ENCODE peak calls at places on chromosomes 5 and 9, in five cellular contexts. One of them, this sample, is unnamed.

GRCh38 chr5:146529984-146530383 is 14.0 kb upstream of the GPR151 start:
- DNase-seq in fibroblast of pulmonary artery: no peak
- DNase-seq in OCI-LY7: no peak
- DNase-seq in heart left ventricle: no peak
- DNase-seq in astrocyte of the spinal cord: no peak
- DNase-seq in this sample: no peak

GRCh38 chr5:1462358-1462757 is 17.1 kb upstream of the SLC6A3 start:
- DNase-seq in heart left ventricle: peak; percentile 6
- DNase-seq in OCI-LY7: no peak
- DNase-seq in fibroblast of pulmonary artery: no peak
- DNase-seq in astrocyte of the spinal cord: no peak
- DNase-seq in this sample: no peak

GRCh38 chr9:130943226-130943625 is 4.2 kb upstream of the FIBCD1 start:
- DNase-seq in fibroblast of pulmonary artery: no peak
- DNase-seq in heart left ventricle: no peak
- DNase-seq in OCI-LY7: no peak
- DNase-seq in astrocyte of the spinal cord: no peak
- DNase-seq in this sample: no peak

GRCh38 chr9:97415146-97415545 is 3.2 kb downstream of the TDRD7 start:
- DNase-seq in astrocyte of the spinal cord: no peak
- DNase-seq in fibroblast of pulmonary artery: no peak
- DNase-seq in heart left ventricle: no peak
- DNase-seq in OCI-LY7: no peak
- DNase-seq in this sample: no peak

GRCh38 chr5:168104811-168105481 is 186.5 kb upstream of the WWC1 start:
- DNase-seq in heart left ventricle: no peak
- DNase-seq in fibroblast of pulmonary artery: no peak
- DNase-seq in OCI-LY7: no peak
- DNase-seq in astrocyte of the spinal cord: peak; percentile 27
- DNase-seq in this sample: no peak

GRCh38 chr9:101536938-101537337 is 3.3 kb downstream of the RNF20 start:
- DNase-seq in fibroblast of pulmonary artery: peak; percentile 61
- DNase-seq in heart left ventricle: no peak
- DNase-seq in astrocyte of the spinal cord: peak; percentile 43
- DNase-seq in OCI-LY7: peak; percentile 10
- DNase-seq in this sample: peak; percentile 19

GRCh38 chr5:172150514-172151425 is 37.3 kb downstream of the STK10 start:
- DNase-seq in fibroblast of pulmonary artery: no peak
- DNase-seq in OCI-LY7: no peak
- DNase-seq in astrocyte of the spinal cord: peak; percentile 9
- DNase-seq in heart left ventricle: peak; percentile 62
- DNase-seq in this sample: no peak

GRCh38 chr9:94937214-94937903 is 210.9 kb downstream of the AOPEP start:
- DNase-seq in OCI-LY7: no peak
- DNase-seq in astrocyte of the spinal cord: peak; percentile 91
- DNase-seq in fibroblast of pulmonary artery: peak; percentile 95
- DNase-seq in heart left ventricle: no peak
- DNase-seq in this sample: peak; percentile 83

GRCh38 chr5:169100735-169101075 is 200.2 kb downstream of the SLIT3 start:
- DNase-seq in astrocyte of the spinal cord: peak; percentile 29
- DNase-seq in OCI-LY7: no peak
- DNase-seq in fibroblast of pulmonary artery: no peak
- DNase-seq in heart left ventricle: no peak
- DNase-seq in this sample: peak; percentile 45

GRCh38 chr5:34660444-34660843 is 4.3 kb downstream of the RAI14 start:
- DNase-seq in fibroblast of pulmonary artery: peak; percentile 92
- DNase-seq in astrocyte of the spinal cord: peak; percentile 98
- DNase-seq in OCI-LY7: no peak
- DNase-seq in heart left ventricle: no peak
- DNase-seq in this sample: peak; percentile 89

GRCh38 chr5:146461319-146461718 is 14.2 kb downstream of the TCERG1 start:
- DNase-seq in heart left ventricle: no peak
- DNase-seq in fibroblast of pulmonary artery: peak; percentile 35
- DNase-seq in astrocyte of the spinal cord: peak; percentile 24
- DNase-seq in OCI-LY7: no peak
- DNase-seq in this sample: no peak

GRCh38 chr5:6448622-6449464 is at the start of gene UBE2QL1:
- DNase-seq in fibroblast of pulmonary artery: no peak
- DNase-seq in heart left ventricle: no peak
- DNase-seq in astrocyte of the spinal cord: peak; percentile 3
- DNase-seq in OCI-LY7: no peak
- DNase-seq in this sample: no peak

GRCh38 chr9:35760651-35761050 is 6.6 kb upstream of the MSMP start:
- DNase-seq in astrocyte of the spinal cord: peak; percentile 85
- DNase-seq in fibroblast of pulmonary artery: peak; percentile 86
- DNase-seq in OCI-LY7: no peak
- DNase-seq in heart left ventricle: no peak
- DNase-seq in this sample: peak; percentile 50

GRCh38 chr9:21334603-21334968 is 618 bp downstream of the KLHL9 start:
- DNase-seq in fibroblast of pulmonary artery: peak; percentile 34
- DNase-seq in heart left ventricle: no peak
- DNase-seq in astrocyte of the spinal cord: no peak
- DNase-seq in OCI-LY7: no peak
- DNase-seq in this sample: no peak

GRCh38 chr5:179307931-179308471 is 37.3 kb downstream of the ADAMTS2 start:
- DNase-seq in astrocyte of the spinal cord: no peak
- DNase-seq in fibroblast of pulmonary artery: no peak
- DNase-seq in heart left ventricle: no peak
- DNase-seq in OCI-LY7: no peak
- DNase-seq in this sample: no peak

GRCh38 chr5:91137647-91138046 is 245.5 kb downstream of the ARRDC3 start:
- DNase-seq in astrocyte of the spinal cord: no peak
- DNase-seq in fibroblast of pulmonary artery: no peak
- DNase-seq in heart left ventricle: no peak
- DNase-seq in OCI-LY7: no peak
- DNase-seq in this sample: no peak

GRCh38 chr5:126044111-126044668 is 379.0 kb upstream of the GRAMD2B start:
- DNase-seq in heart left ventricle: peak; percentile 45
- DNase-seq in OCI-LY7: no peak
- DNase-seq in astrocyte of the spinal cord: peak; percentile 65
- DNase-seq in fibroblast of pulmonary artery: peak; percentile 93
- DNase-seq in this sample: peak; percentile 40

GRCh38 chr5:134176523-134177196 is at the start of gene SKP1:
- DNase-seq in fibroblast of pulmonary artery: peak; percentile 81
- DNase-seq in astrocyte of the spinal cord: peak; percentile 80
- DNase-seq in heart left ventricle: peak; percentile 87
- DNase-seq in OCI-LY7: peak; percentile 89
- DNase-seq in this sample: peak; percentile 37

GRCh38 chr5:103271570-103272289 is 13.2 kb downstream of the MACIR start:
- DNase-seq in heart left ventricle: no peak
- DNase-seq in astrocyte of the spinal cord: peak; percentile 20
- DNase-seq in OCI-LY7: no peak
- DNase-seq in fibroblast of pulmonary artery: peak; percentile 27
- DNase-seq in this sample: no peak

GRCh38 chr9:108168451-108168850 is 678.9 kb upstream of the KLF4 start:
- DNase-seq in astrocyte of the spinal cord: peak; percentile 83
- DNase-seq in OCI-LY7: no peak
- DNase-seq in fibroblast of pulmonary artery: peak; percentile 21
- DNase-seq in heart left ventricle: no peak
- DNase-seq in this sample: peak; percentile 86

GRCh38 chr5:149559712-149560111 is 8.5 kb upstream of the CSNK1A1 start:
- DNase-seq in heart left ventricle: no peak
- DNase-seq in astrocyte of the spinal cord: no peak
- DNase-seq in OCI-LY7: no peak
- DNase-seq in fibroblast of pulmonary artery: peak; percentile 76
- DNase-seq in this sample: no peak

GRCh38 chr9:17422994-17423680 is 155.7 kb upstream of the SH3GL2 start:
- DNase-seq in OCI-LY7: no peak
- DNase-seq in astrocyte of the spinal cord: no peak
- DNase-seq in fibroblast of pulmonary artery: no peak
- DNase-seq in heart left ventricle: no peak
- DNase-seq in this sample: no peak

GRCh38 chr9:37410969-37411785 is 11.3 kb upstream of the GRHPR start:
- DNase-seq in fibroblast of pulmonary artery: no peak
- DNase-seq in astrocyte of the spinal cord: no peak
- DNase-seq in OCI-LY7: peak; percentile 92
- DNase-seq in heart left ventricle: no peak
- DNase-seq in this sample: no peak

GRCh38 chr9:37410354-37410861 is 12.1 kb upstream of the GRHPR start:
- DNase-seq in heart left ventricle: no peak
- DNase-seq in astrocyte of the spinal cord: no peak
- DNase-seq in fibroblast of pulmonary artery: no peak
- DNase-seq in OCI-LY7: peak; percentile 57
- DNase-seq in this sample: no peak

GRCh38 chr9:37407468-37407867 is 15.0 kb upstream of the GRHPR start:
- DNase-seq in OCI-LY7: peak; percentile 81
- DNase-seq in astrocyte of the spinal cord: no peak
- DNase-seq in heart left ventricle: no peak
- DNase-seq in fibroblast of pulmonary artery: no peak
- DNase-seq in this sample: no peak

GRCh38 chr9:37406603-37407401 is 15.7 kb upstream of the GRHPR start:
- DNase-seq in OCI-LY7: no peak
- DNase-seq in heart left ventricle: no peak
- DNase-seq in fibroblast of pulmonary artery: no peak
- DNase-seq in astrocyte of the spinal cord: no peak
- DNase-seq in this sample: no peak

GRCh38 chr9:37408933-37409710 is 13.4 kb upstream of the GRHPR start:
- DNase-seq in fibroblast of pulmonary artery: no peak
- DNase-seq in heart left ventricle: no peak
- DNase-seq in astrocyte of the spinal cord: no peak
- DNase-seq in OCI-LY7: peak; percentile 100
- DNase-seq in this sample: no peak
- H3K4me3 ChIP-seq in fibroblast of pulmonary artery: no peak overlapping the region
- H3K4me3 ChIP-seq in heart left ventricle: no peak overlapping the region
- H3K4me3 ChIP-seq in astrocyte of the spinal cord: no peak overlapping the region
- H3K4me3 ChIP-seq in OCI-LY7: peak overlapping the region; percentile 74
- H3K4me3 ChIP-seq in this sample: no peak overlapping the region

GRCh38 chr9:105415344-105415980 is 32.4 kb upstream of the FSD1L start:
- DNase-seq in astrocyte of the spinal cord: peak; percentile 43
- DNase-seq in OCI-LY7: peak; percentile 78
- DNase-seq in heart left ventricle: peak; percentile 42
- DNase-seq in fibroblast of pulmonary artery: peak; percentile 70
- DNase-seq in this sample: peak; percentile 37

GRCh38 chr9:105418588-105419108 is 29.2 kb upstream of the FSD1L start:
- DNase-seq in heart left ventricle: no peak
- DNase-seq in OCI-LY7: no peak
- DNase-seq in astrocyte of the spinal cord: no peak
- DNase-seq in fibroblast of pulmonary artery: no peak
- DNase-seq in this sample: no peak

GRCh38 chr9:105416840-105417239 is 31.0 kb upstream of the FSD1L start:
- DNase-seq in heart left ventricle: no peak
- DNase-seq in OCI-LY7: no peak
- DNase-seq in astrocyte of the spinal cord: no peak
- DNase-seq in fibroblast of pulmonary artery: no peak
- DNase-seq in this sample: no peak

DNA sequence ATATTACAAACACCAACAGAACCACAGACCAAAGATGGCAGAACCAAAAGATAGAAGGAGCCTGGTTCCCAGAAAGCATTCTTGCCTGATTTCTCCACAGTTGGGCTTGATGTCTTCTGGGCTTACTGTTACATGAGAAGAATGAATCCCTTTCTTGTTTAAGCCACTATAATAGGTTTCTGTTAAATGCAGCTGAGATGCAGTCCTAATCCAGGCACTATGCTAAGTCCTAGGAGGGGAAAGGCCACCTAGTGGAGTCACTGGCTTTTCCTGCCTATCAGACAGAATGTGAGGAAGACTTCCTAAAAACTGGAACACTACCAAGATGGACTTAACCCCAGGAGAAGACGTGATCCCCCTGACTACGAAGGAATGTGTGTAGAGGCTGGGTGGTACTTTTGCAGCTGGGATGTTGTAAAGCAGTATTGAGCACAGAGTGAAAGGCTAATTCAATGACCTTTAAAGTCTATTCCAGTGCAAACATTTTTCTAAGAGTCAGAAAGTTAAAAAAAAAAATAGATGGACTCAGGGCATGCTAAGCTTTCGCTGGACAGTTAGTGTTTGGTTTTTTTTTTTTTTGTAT is 34.3 kb upstream of the FSD1L start:
- DNase-seq in astrocyte of the spinal cord: peak; percentile 44
- DNase-seq in heart left ventricle: no peak
- DNase-seq in fibroblast of pulmonary artery: peak; percentile 52
- DNase-seq in OCI-LY7: no peak
- DNase-seq in this sample: no peak
- TF ChIP-seq CTCF in astrocyte of the spinal cord: peak; percentile 51
- TF ChIP-seq CTCF in heart left ventricle: no peak
- TF ChIP-seq CTCF in fibroblast of pulmonary artery: peak; percentile 52
- TF ChIP-seq CTCF in OCI-LY7: peak; percentile 38
- TF ChIP-seq CTCF in this sample: peak; percentile 45

DNA sequence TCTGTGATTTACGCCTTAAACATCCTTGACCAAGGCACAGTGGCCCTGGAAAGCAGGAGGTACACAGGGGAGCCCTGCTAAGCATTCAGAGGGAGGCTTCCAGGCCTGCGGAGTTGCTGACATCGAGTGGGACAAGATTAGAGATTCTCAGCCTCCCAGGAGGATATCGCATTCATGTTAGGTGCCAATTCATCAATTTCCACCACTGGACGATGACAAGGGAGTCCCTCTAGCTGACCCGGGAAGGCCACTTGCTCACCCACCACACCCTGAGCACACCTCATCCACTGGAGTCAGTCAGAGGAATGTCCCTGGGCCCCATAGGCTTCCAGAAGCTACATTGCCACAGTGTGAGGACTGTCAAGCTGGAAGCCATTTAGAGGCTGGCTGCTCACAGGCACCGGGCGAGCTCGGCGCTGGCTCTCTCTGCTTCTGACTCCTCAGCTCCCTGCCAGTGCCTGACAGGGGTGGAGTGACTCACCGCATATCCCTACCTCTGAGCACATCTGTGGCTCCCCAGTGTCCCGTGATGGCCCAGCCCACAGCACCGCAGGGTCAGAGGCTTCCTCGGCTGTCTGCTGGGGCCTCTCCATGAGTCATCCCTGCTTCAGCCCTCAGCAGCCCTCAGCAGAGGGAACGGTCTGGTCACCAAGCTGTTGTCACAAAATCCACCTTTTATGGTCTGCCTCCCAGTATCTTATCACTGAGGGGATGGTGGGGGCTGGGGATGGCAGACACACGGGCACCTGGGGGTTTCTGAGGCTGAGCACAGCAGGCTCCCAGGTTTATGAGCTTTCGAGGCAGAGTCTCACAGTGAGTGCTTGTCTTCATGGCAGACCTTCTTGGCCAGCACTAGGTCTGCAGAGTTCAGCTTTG is 117.5 kb downstream of the ZNF608 start:
- DNase-seq in OCI-LY7: no peak
- DNase-seq in astrocyte of the spinal cord: peak; percentile 98
- DNase-seq in heart left ventricle: no peak
- DNase-seq in fibroblast of pulmonary artery: peak; percentile 87
- DNase-seq in this sample: peak; percentile 90
- H3K4me3 ChIP-seq in OCI-LY7: no peak overlapping the region
- H3K4me3 ChIP-seq in astrocyte of the spinal cord: no peak overlapping the region
- H3K4me3 ChIP-seq in heart left ventricle: no peak overlapping the region
- H3K4me3 ChIP-seq in fibroblast of pulmonary artery: no peak overlapping the region
- H3K4me3 ChIP-seq in this sample: no peak overlapping the region

DNA sequence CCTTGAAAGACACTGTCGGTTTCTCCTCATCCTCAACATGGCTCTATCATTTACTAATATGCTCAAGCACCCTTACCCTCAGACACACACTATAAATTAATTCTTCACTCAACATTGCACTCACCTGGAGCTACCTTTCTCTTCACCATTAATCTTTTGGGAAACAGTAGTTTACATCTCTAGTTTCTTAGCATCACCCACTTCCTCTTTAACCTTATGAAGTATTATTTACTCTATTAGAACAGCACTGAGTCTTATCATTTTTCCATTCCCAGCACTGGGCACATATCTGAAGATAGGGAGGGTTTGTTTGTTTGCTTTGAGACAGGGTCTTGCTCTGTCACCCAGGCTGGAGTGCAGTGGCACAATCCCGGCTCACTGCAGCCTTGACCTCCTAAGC is 213.5 kb downstream of the SMARCA2 start:
- DNase-seq in astrocyte of the spinal cord: no peak
- DNase-seq in heart left ventricle: no peak
- DNase-seq in OCI-LY7: no peak
- DNase-seq in fibroblast of pulmonary artery: no peak
- DNase-seq in this sample: no peak
- TF ChIP-seq CTCF in astrocyte of the spinal cord: no peak
- TF ChIP-seq CTCF in heart left ventricle: no peak
- TF ChIP-seq CTCF in OCI-LY7: no peak
- TF ChIP-seq CTCF in fibroblast of pulmonary artery: no peak
- TF ChIP-seq CTCF in this sample: no peak

This sample was measured in astrocyte of the cerebellum.